ENCODE peak calls at places on chromosomes 16 and 17, in nine cellular contexts. One of them, this sample, is unnamed.

GRCh38 chr16:20107086-20107485 is 33.4 kb upstream of the GPR139 start:
- DNase-seq in suprapubic skin: no peak
- DNase-seq in stomach: no peak
- DNase-seq in transverse colon: no peak
- DNase-seq in tibial nerve: no peak
- DNase-seq in H1: no peak
- DNase-seq in A549: no peak
- DNase-seq in K562: no peak
- DNase-seq in ovary: no peak
- DNase-seq in this sample: no peak

GRCh38 chr17:81090361-81091133 is 55.6 kb downstream of the BAIAP2 start:
- DNase-seq in H1: peak
- DNase-seq in A549: peak
- DNase-seq in K562: peak
- DNase-seq in transverse colon: peak
- DNase-seq in tibial nerve: peak
- DNase-seq in ovary: no peak
- DNase-seq in suprapubic skin: peak
- DNase-seq in stomach: peak
- DNase-seq in this sample: peak

GRCh38 chr17:61803796-61804195 is 59.5 kb downstream of the BRIP1 start:
- DNase-seq in suprapubic skin: no peak
- DNase-seq in K562: no peak
- DNase-seq in stomach: no peak
- DNase-seq in tibial nerve: no peak
- DNase-seq in A549: no peak
- DNase-seq in H1: no peak
- DNase-seq in ovary: no peak
- DNase-seq in transverse colon: no peak
- DNase-seq in this sample: no peak

GRCh38 chr16:89256651-89257254 is 39.2 kb downstream of the ZNF778 start:
- DNase-seq in transverse colon: peak
- DNase-seq in stomach: peak
- DNase-seq in tibial nerve: no peak
- DNase-seq in ovary: peak
- DNase-seq in H1: no peak
- DNase-seq in suprapubic skin: no peak
- DNase-seq in A549: no peak
- DNase-seq in K562: no peak
- DNase-seq in this sample: peak

GRCh38 chr16:26070595-26071170 is 378.9 kb downstream of the HS3ST4 start:
- DNase-seq in K562: no peak
- DNase-seq in A549: no peak
- DNase-seq in suprapubic skin: no peak
- DNase-seq in transverse colon: no peak
- DNase-seq in H1: no peak
- DNase-seq in tibial nerve: no peak
- DNase-seq in ovary: no peak
- DNase-seq in stomach: no peak
- DNase-seq in this sample: no peak

GRCh38 chr17:31417051-31417792 is 25.7 kb downstream of the RAB11FIP4 start:
- DNase-seq in tibial nerve: no peak
- DNase-seq in A549: no peak
- DNase-seq in stomach: no peak
- DNase-seq in transverse colon: no peak
- DNase-seq in H1: no peak
- DNase-seq in K562: no peak
- DNase-seq in ovary: no peak
- DNase-seq in suprapubic skin: no peak
- DNase-seq in this sample: no peak

GRCh38 chr17:8392674-8393469 is 4.8 kb downstream of the RNF222 start:
- DNase-seq in A549: no peak
- DNase-seq in tibial nerve: no peak
- DNase-seq in transverse colon: no peak
- DNase-seq in stomach: no peak
- DNase-seq in K562: no peak
- DNase-seq in suprapubic skin: no peak
- DNase-seq in H1: no peak
- DNase-seq in ovary: no peak
- DNase-seq in this sample: peak

GRCh38 chr16:30786936-30787612 is at the start of gene ZNF629:
- DNase-seq in stomach: peak
- DNase-seq in ovary: peak
- DNase-seq in H1: no peak
- DNase-seq in suprapubic skin: peak
- DNase-seq in tibial nerve: no peak
- DNase-seq in transverse colon: peak
- DNase-seq in A549: peak
- DNase-seq in K562: peak
- DNase-seq in this sample: peak

GRCh38 chr17:78715876-78716275 is 66.2 kb downstream of the CYTH1 start:
- DNase-seq in stomach: no peak
- DNase-seq in K562: no peak
- DNase-seq in suprapubic skin: no peak
- DNase-seq in tibial nerve: no peak
- DNase-seq in transverse colon: no peak
- DNase-seq in ovary: no peak
- DNase-seq in A549: no peak
- DNase-seq in H1: no peak
- DNase-seq in this sample: no peak

GRCh38 chr17:78718575-78719209 is 63.4 kb downstream of the CYTH1 start:
- DNase-seq in transverse colon: no peak
- DNase-seq in stomach: no peak
- DNase-seq in A549: no peak
- DNase-seq in suprapubic skin: no peak
- DNase-seq in ovary: no peak
- DNase-seq in tibial nerve: no peak
- DNase-seq in K562: no peak
- DNase-seq in H1: no peak
- DNase-seq in this sample: no peak

GRCh38 chr17:78716814-78717393 is 65.2 kb downstream of the CYTH1 start:
- DNase-seq in tibial nerve: peak
- DNase-seq in transverse colon: peak
- DNase-seq in suprapubic skin: peak
- DNase-seq in K562: no peak
- DNase-seq in A549: peak
- DNase-seq in ovary: peak
- DNase-seq in stomach: peak
- DNase-seq in H1: no peak
- DNase-seq in this sample: peak

GRCh38 chr17:78716292-78716691 is 65.8 kb downstream of the CYTH1 start:
- DNase-seq in stomach: no peak
- DNase-seq in K562: no peak
- DNase-seq in suprapubic skin: no peak
- DNase-seq in transverse colon: no peak
- DNase-seq in A549: no peak
- DNase-seq in ovary: no peak
- DNase-seq in tibial nerve: no peak
- DNase-seq in H1: no peak
- DNase-seq in this sample: no peak

GRCh38 chr17:78717431-78717980 is 64.6 kb downstream of the CYTH1 start:
- DNase-seq in tibial nerve: no peak
- DNase-seq in transverse colon: peak
- DNase-seq in K562: no peak
- DNase-seq in H1: no peak
- DNase-seq in suprapubic skin: no peak
- DNase-seq in ovary: peak
- DNase-seq in A549: peak
- DNase-seq in stomach: no peak
- DNase-seq in this sample: no peak
- TF ChIP-seq EP300 in tibial nerve: no peak
- TF ChIP-seq EP300 in transverse colon: no peak
- TF ChIP-seq EP300 in K562: no peak
- TF ChIP-seq EP300 in H1: no peak
- TF ChIP-seq EP300 in suprapubic skin: no peak
- TF ChIP-seq EP300 in ovary: no peak
- TF ChIP-seq EP300 in A549: no peak
- TF ChIP-seq EP300 in stomach: no peak
- TF ChIP-seq EP300 in this sample: no peak

GRCh38 chr17:56034120-56034757 is 119.0 kb upstream of the ANKFN1 start:
- DNase-seq in A549: no peak
- DNase-seq in ovary: no peak
- DNase-seq in stomach: no peak
- DNase-seq in tibial nerve: no peak
- DNase-seq in K562: no peak
- DNase-seq in suprapubic skin: no peak
- DNase-seq in transverse colon: no peak
- DNase-seq in H1: no peak
- DNase-seq in this sample: no peak

GRCh38 chr17:56026894-56027293 is 126.4 kb upstream of the ANKFN1 start:
- DNase-seq in A549: no peak
- DNase-seq in suprapubic skin: no peak
- DNase-seq in H1: no peak
- DNase-seq in tibial nerve: no peak
- DNase-seq in ovary: no peak
- DNase-seq in stomach: no peak
- DNase-seq in K562: no peak
- DNase-seq in transverse colon: no peak
- DNase-seq in this sample: no peak

GRCh38 chr17:56031636-56032035 is 121.6 kb upstream of the ANKFN1 start:
- DNase-seq in tibial nerve: no peak
- DNase-seq in H1: no peak
- DNase-seq in suprapubic skin: no peak
- DNase-seq in stomach: no peak
- DNase-seq in transverse colon: no peak
- DNase-seq in K562: no peak
- DNase-seq in ovary: no peak
- DNase-seq in A549: no peak
- DNase-seq in this sample: no peak

GRCh38 chr17:56028837-56029236 is 124.4 kb upstream of the ANKFN1 start:
- DNase-seq in stomach: no peak
- DNase-seq in tibial nerve: no peak
- DNase-seq in ovary: no peak
- DNase-seq in H1: no peak
- DNase-seq in suprapubic skin: no peak
- DNase-seq in transverse colon: no peak
- DNase-seq in A549: no peak
- DNase-seq in K562: no peak
- DNase-seq in this sample: no peak

GRCh38 chr17:56029980-56030624 is 123.2 kb upstream of the ANKFN1 start:
- DNase-seq in stomach: no peak
- DNase-seq in tibial nerve: no peak
- DNase-seq in suprapubic skin: no peak
- DNase-seq in K562: no peak
- DNase-seq in H1: no peak
- DNase-seq in ovary: no peak
- DNase-seq in A549: no peak
- DNase-seq in transverse colon: no peak
- DNase-seq in this sample: no peak
- TF ChIP-seq EP300 in stomach: no peak
- TF ChIP-seq EP300 in tibial nerve: no peak
- TF ChIP-seq EP300 in suprapubic skin: no peak
- TF ChIP-seq EP300 in K562: no peak
- TF ChIP-seq EP300 in H1: no peak
- TF ChIP-seq EP300 in ovary: no peak
- TF ChIP-seq EP300 in A549: no peak
- TF ChIP-seq EP300 in transverse colon: no peak
- TF ChIP-seq EP300 in this sample: no peak

GRCh38 chr17:57422574-57423164 is 166.3 kb downstream of the MSI2 start:
- DNase-seq in stomach: no peak
- DNase-seq in H1: no peak
- DNase-seq in A549: peak
- DNase-seq in K562: no peak
- DNase-seq in ovary: no peak
- DNase-seq in transverse colon: no peak
- DNase-seq in tibial nerve: no peak
- DNase-seq in suprapubic skin: no peak
- DNase-seq in this sample: no peak

GRCh38 chr17:57420674-57421392 is 164.5 kb downstream of the MSI2 start:
- DNase-seq in ovary: no peak
- DNase-seq in A549: no peak
- DNase-seq in suprapubic skin: no peak
- DNase-seq in transverse colon: peak
- DNase-seq in H1: no peak
- DNase-seq in stomach: peak
- DNase-seq in tibial nerve: no peak
- DNase-seq in K562: peak
- DNase-seq in this sample: no peak

GRCh38 chr17:57423541-57423940 is 167.2 kb downstream of the MSI2 start:
- DNase-seq in stomach: no peak
- DNase-seq in H1: no peak
- DNase-seq in K562: no peak
- DNase-seq in ovary: no peak
- DNase-seq in tibial nerve: no peak
- DNase-seq in transverse colon: no peak
- DNase-seq in A549: no peak
- DNase-seq in suprapubic skin: no peak
- DNase-seq in this sample: no peak

GRCh38 chr17:57419940-57420522 is 163.7 kb downstream of the MSI2 start:
- DNase-seq in H1: no peak
- DNase-seq in transverse colon: no peak
- DNase-seq in tibial nerve: no peak
- DNase-seq in ovary: no peak
- DNase-seq in K562: no peak
- DNase-seq in suprapubic skin: no peak
- DNase-seq in A549: peak
- DNase-seq in stomach: no peak
- DNase-seq in this sample: no peak

GRCh38 chr17:57421393-57421717 is 165.0 kb downstream of the MSI2 start:
- DNase-seq in ovary: no peak
- DNase-seq in transverse colon: no peak
- DNase-seq in A549: no peak
- DNase-seq in stomach: no peak
- DNase-seq in K562: no peak
- DNase-seq in H1: no peak
- DNase-seq in tibial nerve: no peak
- DNase-seq in suprapubic skin: no peak
- DNase-seq in this sample: no peak
- TF ChIP-seq EP300 in ovary: no peak
- TF ChIP-seq EP300 in transverse colon: no peak
- TF ChIP-seq EP300 in A549: no peak
- TF ChIP-seq EP300 in stomach: no peak
- TF ChIP-seq EP300 in K562: no peak
- TF ChIP-seq EP300 in H1: no peak
- TF ChIP-seq EP300 in tibial nerve: no peak
- TF ChIP-seq EP300 in suprapubic skin: no peak
- TF ChIP-seq EP300 in this sample: no peak

DNA sequence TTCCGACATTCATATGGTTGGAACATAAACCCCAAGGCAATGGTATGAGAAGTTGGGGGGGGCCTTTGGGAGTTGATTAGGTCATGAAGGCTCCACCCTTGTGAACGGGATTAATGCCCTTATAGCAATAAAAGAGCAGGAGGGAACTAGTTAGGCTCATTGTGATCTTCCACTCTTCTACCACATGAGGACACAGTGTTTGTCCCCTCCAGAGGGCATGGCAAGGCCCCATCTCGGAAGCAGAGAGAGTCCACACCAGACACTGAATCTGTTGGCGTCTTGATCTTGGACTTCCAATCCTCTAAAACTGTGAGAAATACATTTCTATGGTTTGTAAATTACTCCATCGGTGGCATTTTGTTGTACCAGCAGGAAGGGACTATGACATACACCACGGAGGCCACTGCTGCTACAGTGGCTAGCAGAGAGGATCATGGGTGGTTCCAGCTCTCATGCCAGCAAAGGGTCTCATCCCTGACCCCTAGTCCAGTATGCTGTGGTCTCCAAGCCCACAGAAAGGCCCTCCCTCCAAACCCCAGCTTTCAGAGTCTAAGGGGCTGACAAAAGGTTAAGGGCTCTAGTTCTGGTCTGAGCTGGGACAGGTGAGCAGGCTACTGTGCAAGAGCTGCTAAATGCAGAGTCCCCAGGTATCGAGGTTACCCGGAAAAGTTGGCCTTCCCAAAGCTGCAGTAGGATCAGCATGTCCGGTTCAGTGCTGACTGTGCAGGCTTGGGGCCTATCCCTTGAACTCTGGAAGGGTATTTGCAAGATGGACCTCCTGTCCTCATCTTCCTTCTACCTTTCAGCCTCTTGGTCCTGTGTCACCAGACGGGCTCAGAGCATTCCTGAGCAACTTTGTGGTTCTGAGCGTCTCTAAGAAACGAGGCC is 12.2 kb downstream of the CCR7 start:
- DNase-seq in ovary: peak
- DNase-seq in suprapubic skin: peak
- DNase-seq in tibial nerve: no peak
- DNase-seq in A549: no peak
- DNase-seq in H1: no peak
- DNase-seq in stomach: peak
- DNase-seq in transverse colon: no peak
- DNase-seq in K562: no peak
- DNase-seq in this sample: no peak
- TF ChIP-seq EP300 in ovary: no peak
- TF ChIP-seq EP300 in suprapubic skin: no peak
- TF ChIP-seq EP300 in tibial nerve: no peak
- TF ChIP-seq EP300 in A549: no peak
- TF ChIP-seq EP300 in H1: no peak
- TF ChIP-seq EP300 in stomach: no peak
- TF ChIP-seq EP300 in transverse colon: no peak
- TF ChIP-seq EP300 in K562: no peak
- TF ChIP-seq EP300 in this sample: no peak

This sample was measured in upper lobe of left lung.